ENCODE peak calls at places on chromosomes 1 and 21, in seven cellular contexts. H, G, N, F, I, B and Q are unnamed samples.

GRCh38 chr1:12454406-12455391 is 163.3 kb downstream of the DHRS3 start:
- DNase-seq in H (no peak), G (peak), N (peak), F (no peak), I (no peak), B (peak), Q (no peak)

GRCh38 chr1:27436204-27437159 is 44.1 kb downstream of the GPR3 start:
- DNase-seq in H (no peak), G (peak), N (peak), F (no peak), I (no peak), B (peak), Q (no peak)

GRCh38 chr1:7422081-7422480 is 349.0 kb upstream of the VAMP3 start:
- DNase-seq in H (no peak), G (no peak), N (no peak), F (no peak), I (no peak), B (no peak), Q (no peak)

GRCh38 chr1:35461966-35462651 is 95.1 kb downstream of the KIAA0319L start:
- DNase-seq in H (no peak), G (no peak), N (no peak), F (no peak), I (no peak), B (no peak), Q (no peak)

GRCh38 chr1:183148599-183148998 is 37.5 kb upstream of the LAMC2 start:
- DNase-seq in H (no peak), G (peak), N (peak), F (no peak), I (no peak), B (peak), Q (no peak)

GRCh38 chr21:45041351-45041805 is 33.0 kb upstream of the ADARB1 start:
- DNase-seq in H (no peak), G (peak), N (peak), F (no peak), I (no peak), B (peak), Q (no peak)

GRCh38 chr1:170310014-170310405 is 164.3 kb downstream of the NTMT2 start:
- DNase-seq in H (no peak), G (no peak), N (no peak), F (no peak), I (no peak), B (no peak), Q (no peak)

GRCh38 chr1:234069760-234070159 is 165.3 kb downstream of the SLC35F3 start:
- DNase-seq in H (no peak), G (no peak), N (peak), F (no peak), I (no peak), B (no peak), Q (no peak)

GRCh38 chr1:215146252-215146975 is 63.9 kb downstream of the KCNK2 start:
- DNase-seq in H (no peak), G (peak), N (peak), F (peak), I (peak), B (peak), Q (no peak)

GRCh38 chr1:75969550-75969949 is 37.3 kb upstream of the ASB17 start:
- DNase-seq in H (no peak), G (no peak), N (peak), F (no peak), I (no peak), B (peak), Q (no peak)

GRCh38 chr1:65055754-65056153 is 89.4 kb upstream of the JAK1 start:
- DNase-seq in H (no peak), G (no peak), N (no peak), F (no peak), I (no peak), B (no peak), Q (no peak)

GRCh38 chr1:33410091-33410701 is 20.7 kb downstream of the PHC2 start:
- DNase-seq in H (no peak), G (peak), N (peak), F (no peak), I (no peak), B (peak), Q (no peak)

GRCh38 chr1:10519016-10519417 is 44.3 kb downstream of the PEX14 start:
- DNase-seq in H (no peak), G (no peak), N (no peak), F (no peak), I (no peak), B (no peak), Q (no peak)